ENCODE peak calls at places on chromosomes 16 and 17, in six cellular contexts. V is stromal cell of bone marrow; Z is activated CD4-positive, alpha-beta T cell treated with anti-CD3 and anti-CD28 coated beads for 48 hours; U is left cardiac atrium; N is PC-9; M is stimulated activated CD8-positive, alpha-beta memory T cell treated with anti-CD3 and anti-CD28 coated beads, Interleukin-4, amount 100 ng/mL, for 4 hours. P is an unnamed sample.
A peak's percentile ranks its signal among the peaks of the same experiment; 100 is the strongest.

GRCh38 chr17:17182601-17183136 is 23.5 kb downstream of the PLD6 start:
- DNase-seq in V (no peak), Z (no peak), U (no peak), N (no peak), M (no peak), P (no peak)

GRCh38 chr16:14957576-14958322 is 17.1 kb upstream of the PDXDC1 start:
- DNase-seq in V (no peak), Z (no peak), U (no peak), N (no peak), M (no peak), P (no peak)

GRCh38 chr16:13021996-13022395 is 120.6 kb downstream of the SHISA9 start:
- DNase-seq in V (no peak), Z (no peak), U (no peak), N (peak; percentile 77), M (no peak), P (no peak)

GRCh38 chr17:73368085-73368631 is 56.4 kb upstream of the CDC42EP4 start:
- DNase-seq in V (no peak), Z (no peak), U (no peak), N (no peak), M (no peak), P (no peak)

GRCh38 chr16:17451835-17452234 is 18.9 kb downstream of the XYLT1 start:
- DNase-seq in V (no peak), Z (no peak), U (no peak), N (no peak), M (no peak), P (no peak)

GRCh38 chr16:74865922-74866598 is 91.4 kb upstream of the FA2H start:
- DNase-seq in V (peak; percentile 26), Z (no peak), U (no peak), N (no peak), M (no peak), P (no peak)

GRCh38 chr17:2070241-2071023 is 15.5 kb downstream of the HIC1 start:
- DNase-seq in V (no peak), Z (peak; percentile 87), U (no peak), N (peak; percentile 71), M (no peak), P (no peak)

GRCh38 chr17:39615434-39615833 is 7.7 kb upstream of the NEUROD2 start:
- DNase-seq in V (no peak), Z (no peak), U (no peak), N (no peak), M (no peak), P (no peak)

GRCh38 chr17:17724307-17724921 is 43.2 kb downstream of the RAI1 start:
- DNase-seq in V (no peak), Z (peak; percentile 18), U (peak; percentile 68), N (no peak), M (no peak), P (no peak)

GRCh38 chr17:74442670-74443515 is 11.0 kb downstream of the GPRC5C start:
- DNase-seq in V (no peak), Z (peak; percentile 34), U (peak; percentile 91), N (peak; percentile 77), M (no peak), P (no peak)

GRCh38 chr17:46025510-46025909 is 26.5 kb downstream of the STH start:
- DNase-seq in V (no peak), Z (no peak), U (no peak), N (no peak), M (no peak), P (no peak)

GRCh38 chr17:50626037-50626574 is 8.6 kb upstream of the ABCC3 start:
- DNase-seq in V (peak; percentile 41), Z (peak; percentile 81), U (peak; percentile 81), N (peak; percentile 52), M (no peak), P (peak; percentile 35)

GRCh38 chr16:78210305-78210704 is 110.9 kb downstream of the WWOX start:
- DNase-seq in V (peak; percentile 39), Z (no peak), U (no peak), N (peak; percentile 57), M (no peak), P (no peak)

GRCh38 chr17:4896332-4897197 is 2.8 kb upstream of the C17orf107 start:
- DNase-seq in V (no peak), Z (no peak), U (peak; percentile 19), N (no peak), M (no peak), P (no peak)

GRCh38 chr17:3802461-3803307 is 1.7 kb upstream of the ITGAE start:
- DNase-seq in V (peak; percentile 86), Z (no peak), U (no peak), N (no peak), M (no peak), P (peak; percentile 69)

GRCh38 chr16:1770328-1771071 is 843 bp downstream of the NME3 start:
- DNase-seq in V (peak; percentile 38), Z (peak; percentile 65), U (peak; percentile 84), N (peak; percentile 74), M (no peak), P (no peak)

GRCh38 chr16:69428652-69429051 is 4.2 kb downstream of the CYB5B start:
- DNase-seq in V (no peak), Z (no peak), U (no peak), N (no peak), M (no peak), P (no peak)

GRCh38 chr17:7417056-7417655 is 3.0 kb upstream of the SPEM1 start:
- DNase-seq in V (no peak), Z (no peak), U (no peak), N (no peak), M (no peak), P (no peak)

GRCh38 chr17:61235821-61236197 is 163.8 kb upstream of the TBX2 start:
- DNase-seq in V (no peak), Z (no peak), U (no peak), N (no peak), M (no peak), P (no peak)

GRCh38 chr17:2173005-2173404 is 118.1 kb downstream of the HIC1 start:
- DNase-seq in V (no peak), Z (no peak), U (no peak), N (no peak), M (no peak), P (no peak)

GRCh38 chr17:12730931-12731521 is 58.3 kb upstream of the ARHGAP44 start:
- DNase-seq in V (peak; percentile 32), Z (no peak), U (peak; percentile 85), N (peak; percentile 8), M (no peak), P (peak; percentile 23)

GRCh38 chr17:76485569-76485968 is 15.7 kb downstream of the RHBDF2 start:
- DNase-seq in V (no peak), Z (no peak), U (no peak), N (no peak), M (no peak), P (no peak)

GRCh38 chr17:54901230-54901847 is 687 bp downstream of the TOM1L1 start:
- DNase-seq in V (peak; percentile 15), Z (no peak), U (peak; percentile 20), N (peak; percentile 14), M (no peak), P (peak; percentile 34)

GRCh38 chr16:58847902-58848661 is 114.0 kb upstream of the GOT2 start:
- DNase-seq in V (no peak), Z (no peak), U (no peak), N (no peak), M (no peak), P (no peak)